ENCODE peak calls at places on chromosomes 16 and 17, in five cellular contexts. K is amniotic stem cell; C is NCI-H446; W is HFFc6; A is central memory CD8-positive, alpha-beta T cell. L is an unnamed sample.
A peak's percentile ranks its signal among the peaks of the same experiment; 100 is the strongest.

GRCh38 chr16:75483222-75483621 is 12.0 kb downstream of the CHST6 start:
- DNase-seq in K (no peak), A (no peak), C (no peak), W (peak; percentile 15), L (no peak)

GRCh38 chr16:175145-175949 is 1.1 kb upstream of the HBA1 start:
- DNase-seq in K (no peak), W (no peak), C (no peak), A (no peak), L (no peak)

GRCh38 chr17:7114241-7114874 is at the start of gene ASGR2:
- DNase-seq in K (no peak), C (no peak), W (no peak), A (no peak), L (no peak)

GRCh38 chr16:3876695-3877094 is 3.8 kb downstream of the CREBBP start:
- DNase-seq in K (no peak), W (peak; percentile 53), A (no peak), C (no peak), L (no peak)

GRCh38 chr17:3385869-3386816 is at the start of gene OR3A2:
- DNase-seq in W (no peak), A (no peak), C (no peak), K (no peak), L (no peak)

GRCh38 chr17:80818871-80819270 is 172.8 kb upstream of the CHMP6 start:
- DNase-seq in K (no peak), C (no peak), A (no peak), W (no peak), L (no peak)

GRCh38 chr16:65120811-65121721 is 797 bp downstream of the CDH11 start:
- DNase-seq in K (no peak), C (no peak), A (no peak), W (no peak), L (no peak)

GRCh38 chr16:23563186-23563585 is 5.7 kb downstream of the UBFD1 start:
- DNase-seq in C (no peak), K (no peak), W (no peak), A (no peak), L (no peak)

GRCh38 chr16:14003119-14003570 is 68.0 kb upstream of the MRTFB start:
- DNase-seq in C (no peak), A (no peak), W (peak; percentile 72), K (peak; percentile 41), L (no peak)

GRCh38 chr17:47363171-47363570 is 39.4 kb downstream of the EFCAB13 start:
- DNase-seq in C (no peak), W (no peak), K (no peak), A (no peak), L (no peak)

GRCh38 chr17:49580055-49580721 is 4.5 kb downstream of the NXPH3 start:
- DNase-seq in W (no peak), K (no peak), A (no peak), C (no peak), L (no peak)

GRCh38 chr16:68948230-68948910 is 105.0 kb downstream of the TANGO6 start:
- DNase-seq in C (no peak), K (no peak), W (no peak), A (no peak), L (no peak)

GRCh38 chr16:82384897-82385296 is 214.9 kb upstream of the MPHOSPH6 start:
- DNase-seq in A (no peak), K (no peak), C (no peak), W (no peak), L (no peak)

GRCh38 chr16:7343271-7343670 is 10.6 kb downstream of the RBFOX1 start:
- DNase-seq in W (no peak), C (no peak), A (no peak), K (no peak), L (no peak)

GRCh38 chr16:23081675-23082119 is 67.6 kb downstream of the USP31 start:
- DNase-seq in K (peak; percentile 8), W (peak; percentile 43), C (no peak), A (no peak), L (no peak)

GRCh38 chr16:4814046-4814445 is 11.6 kb upstream of the ROGDI start:
- DNase-seq in W (no peak), K (no peak), C (no peak), A (no peak), L (no peak)

GRCh38 chr16:74605746-74606520 is 981 bp downstream of the GLG1 start:
- DNase-seq in A (no peak), K (no peak), C (no peak), W (no peak), L (no peak)

L was measured in NCI-H524 treated with DMSO at 0.1 percent for 48 hours.